ENCODE peak calls at places on chromosome 6, in eight cellular contexts. S is NB4, U is prostate gland, C is AG09309, Q is cardiac fibroblast, R is Peyer's patch, V is A549, K is left ventricle myocardium inferior. G is an unnamed sample.

GRCh38 chr6:41586564-41586963 is 40.4 kb downstream of the FOXP4 start:
- DNase-seq in S (no peak), U (no peak), C (no peak), Q (no peak), R (no peak), V (no peak), K (no peak), G (no peak)

GRCh38 chr6:47358440-47359225 is 48.9 kb upstream of the TNFRSF21 start:
- DNase-seq in S (no peak), U (no peak), C (no peak), Q (no peak), R (no peak), V (no peak), K (no peak), G (no peak)

GRCh38 chr6:92538296-92538695 is 881.1 kb downstream of the EPHA7 start:
- DNase-seq in S (no peak), U (no peak), C (no peak), Q (no peak), R (no peak), V (no peak), K (no peak), G (no peak)

GRCh38 chr6:155177369-155177961 is 86.3 kb upstream of the CLDN20 start:
- DNase-seq in S (peak; percentile 73), U (peak; percentile 65), C (no peak), Q (peak; percentile 89), R (peak; percentile 47), V (peak; percentile 36), K (no peak), G (no peak)

GRCh38 chr6:127514396-127515227 is 4.5 kb downstream of the MTCL3 start:
- DNase-seq in S (peak; percentile 13), U (no peak), C (no peak), Q (peak; percentile 69), R (no peak), V (no peak), K (peak; percentile 46), G (no peak)

GRCh38 chr6:113860165-113860955 is 3.2 kb downstream of the MARCKS start:
- DNase-seq in S (no peak), U (peak; percentile 24), C (no peak), Q (peak; percentile 62), R (no peak), V (no peak), K (peak; percentile 29), G (no peak)

GRCh38 chr6:140069576-140069975 is 695.1 kb upstream of the CITED2 start:
- DNase-seq in S (no peak), U (no peak), C (no peak), Q (no peak), R (no peak), V (no peak), K (no peak), G (no peak)

GRCh38 chr6:15247750-15248450 is 2.0 kb downstream of the JARID2 start:
- DNase-seq in S (peak; percentile 80), U (peak; percentile 36), C (no peak), Q (peak; percentile 64), R (peak; percentile 52), V (peak; percentile 51), K (peak; percentile 61), G (no peak)

GRCh38 chr6:89110288-89110687 is 7.6 kb downstream of the SRSF12 start:
- DNase-seq in S (no peak), U (no peak), C (no peak), Q (no peak), R (no peak), V (no peak), K (no peak), G (no peak)

GRCh38 chr6:43359381-43359780 is 10.1 kb downstream of the ZNF318 start:
- DNase-seq in S (no peak), U (no peak), C (no peak), Q (no peak), R (no peak), V (no peak), K (no peak), G (no peak)

GRCh38 chr6:15518057-15518456 is 144.8 kb downstream of the DTNBP1 start:
- DNase-seq in S (no peak), U (no peak), C (no peak), Q (no peak), R (no peak), V (no peak), K (no peak), G (no peak)

GRCh38 chr6:107114213-107114871 is 973 bp downstream of the BEND3 start:
- DNase-seq in S (peak; percentile 93), U (peak; percentile 81), C (peak; percentile 37), Q (peak; percentile 80), R (peak; percentile 62), V (peak; percentile 68), K (peak; percentile 89), G (peak; percentile 21)

GRCh38 chr6:21733311-21733710 is 139.8 kb downstream of the SOX4 start:
- DNase-seq in S (no peak), U (no peak), C (no peak), Q (peak; percentile 37), R (no peak), V (no peak), K (no peak), G (no peak)

GRCh38 chr6:136962661-136963060 is 40.6 kb downstream of the SLC35D3 start:
- DNase-seq in S (no peak), U (no peak), C (no peak), Q (no peak), R (no peak), V (no peak), K (peak; percentile 28), G (no peak)

GRCh38 chr6:111711476-111711875 is 105.8 kb upstream of the TRAF3IP2 start:
- DNase-seq in S (no peak), U (no peak), C (no peak), Q (no peak), R (no peak), V (no peak), K (peak; percentile 45), G (no peak)

GRCh38 chr6:87126501-87126900 is 28.9 kb upstream of the ZNF292 start:
- DNase-seq in S (no peak), U (no peak), C (no peak), Q (no peak), R (no peak), V (no peak), K (no peak), G (no peak)

GRCh38 chr6:117288083-117288715 is 22.8 kb downstream of the VGLL2 start:
- DNase-seq in S (no peak), U (no peak), C (no peak), Q (no peak), R (no peak), V (no peak), K (no peak), G (no peak)

GRCh38 chr6:24397631-24398030 is 5.1 kb upstream of the MRS2 start:
- DNase-seq in S (no peak), U (no peak), C (no peak), Q (no peak), R (no peak), V (no peak), K (no peak), G (no peak)
- H3K4me3 ChIP-seq in S (no peak overlapping the region), U (no peak overlapping the region), C (no peak overlapping the region), Q (no peak overlapping the region), R (no peak overlapping the region), V (no peak overlapping the region), K (no peak overlapping the region), G (no peak overlapping the region)

GRCh38 chr6:372336-372911 is 19.1 kb upstream of the IRF4 start:
- DNase-seq in S (peak; percentile 65), U (no peak), C (no peak), Q (no peak), R (peak; percentile 79), V (no peak), K (no peak), G (no peak)

GRCh38 chr6:373031-373430 is 18.5 kb upstream of the IRF4 start:
- DNase-seq in S (no peak), U (no peak), C (no peak), Q (no peak), R (no peak), V (no peak), K (no peak), G (no peak)

GRCh38 chr6:376823-377571 is 14.6 kb upstream of the IRF4 start:
- DNase-seq in S (no peak), U (no peak), C (no peak), Q (no peak), R (peak; percentile 63), V (no peak), K (no peak), G (no peak)

GRCh38 chr6:373773-374724 is 17.5 kb upstream of the IRF4 start:
- DNase-seq in S (no peak), U (no peak), C (no peak), Q (peak; percentile 13), R (no peak), V (no peak), K (no peak), G (no peak)

DNA sequence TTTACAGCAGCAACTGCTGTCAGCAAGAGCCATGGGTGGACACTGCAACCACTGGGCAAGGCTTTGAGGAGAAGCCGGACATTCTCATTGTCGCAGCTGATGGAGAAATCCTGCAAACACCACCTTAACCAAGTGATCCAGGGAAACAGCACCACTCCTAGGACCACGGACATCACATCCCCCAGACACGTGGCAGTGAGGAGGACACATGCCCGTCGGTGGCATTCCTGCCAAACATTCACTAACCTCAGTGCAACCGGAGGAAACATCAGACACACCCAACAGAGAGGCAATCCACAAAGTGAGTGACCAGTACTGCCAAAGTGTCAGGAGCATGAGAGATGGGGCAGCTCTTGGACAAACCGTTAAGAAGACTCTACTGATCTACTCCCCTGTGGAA is 16.6 kb upstream of the IRF4 start:
- DNase-seq in S (no peak), U (no peak), C (no peak), Q (no peak), R (no peak), V (no peak), K (no peak), G (no peak)
- TF ChIP-seq CTCF in S (no peak), U (no peak), C (no peak), Q (no peak), R (no peak), V (no peak), K (no peak), G (no peak)

GRCh38 chr6:12293234-12293930 is 3.2 kb downstream of the EDN1 start:
- DNase-seq in S (no peak), U (no peak), C (no peak), Q (no peak), R (no peak), V (no peak), K (no peak), G (no peak)
- H3K4me3 ChIP-seq in S (no peak overlapping the region), U (no peak overlapping the region), C (no peak overlapping the region), Q (peak overlapping the region; percentile 8), R (no peak overlapping the region), V (peak overlapping the region; percentile 81), K (peak overlapping the region; percentile 68), G (no peak overlapping the region)

GRCh38 chr6:35651244-35651643 is 37.5 kb downstream of the FKBP5 start:
- DNase-seq in S (no peak), U (no peak), C (no peak), Q (no peak), R (no peak), V (no peak), K (no peak), G (no peak)

GRCh38 chr6:35650015-35650414 is 38.7 kb downstream of the FKBP5 start:
- DNase-seq in S (no peak), U (no peak), C (no peak), Q (no peak), R (no peak), V (no peak), K (no peak), G (no peak)

GRCh38 chr6:35643162-35643535 is 45.6 kb downstream of the FKBP5 start:
- DNase-seq in S (no peak), U (no peak), C (no peak), Q (no peak), R (no peak), V (no peak), K (no peak), G (no peak)

GRCh38 chr6:35647400-35647799 is 41.3 kb downstream of the FKBP5 start:
- DNase-seq in S (no peak), U (no peak), C (no peak), Q (no peak), R (no peak), V (no peak), K (no peak), G (no peak)

GRCh38 chr6:35648203-35648602 is 40.5 kb downstream of the FKBP5 start:
- DNase-seq in S (no peak), U (no peak), C (no peak), Q (no peak), R (no peak), V (no peak), K (no peak), G (no peak)
- TF ChIP-seq CTCF in S (no peak), U (no peak), C (no peak), Q (no peak), R (no peak), V (no peak), K (no peak), G (no peak)

G was measured in thoracic aorta.